ENCODE peak calls at places on chromosomes 5 and 9, in six cellular contexts. F, Q, Z, W, I and U are unnamed samples.

GRCh38 chr5:98638701-98639100 is 134.8 kb upstream of the RGMB start:
- DNase-seq in F (no peak), Q (no peak), Z (no peak), W (no peak), I (peak), U (no peak)

GRCh38 chr9:132372177-132373095 is 17.6 kb upstream of the SETX start:
- DNase-seq in F (peak), Q (no peak), Z (peak), W (no peak), I (peak), U (no peak)

GRCh38 chr5:132260051-132260450 is 2.6 kb downstream of the PDLIM4 start:
- DNase-seq in F (no peak), Q (no peak), Z (no peak), W (no peak), I (peak), U (no peak)

GRCh38 chr9:27086818-27087680 is 22.0 kb upstream of the TEK start:
- DNase-seq in F (no peak), Q (no peak), Z (no peak), W (no peak), I (peak), U (peak)

GRCh38 chr5:161544350-161544765 is 2.2 kb downstream of the GABRB2 start:
- DNase-seq in F (no peak), Q (no peak), Z (peak), W (peak), I (peak), U (peak)

GRCh38 chr9:15509931-15510788 is 610 bp downstream of the PSIP1 start:
- DNase-seq in F (no peak), Q (no peak), Z (peak), W (peak), I (peak), U (no peak)

GRCh38 chr5:40166757-40167156 is 513.0 kb upstream of the PTGER4 start:
- DNase-seq in F (no peak), Q (no peak), Z (no peak), W (no peak), I (peak), U (peak)

GRCh38 chr9:131448818-131449217 is 53.9 kb upstream of the POMT1 start:
- DNase-seq in F (no peak), Q (no peak), Z (no peak), W (no peak), I (no peak), U (no peak)

GRCh38 chr5:149271195-149271716 is 403 bp upstream of the AFAP1L1 start:
- DNase-seq in F (no peak), Q (no peak), Z (peak), W (no peak), I (no peak), U (no peak)
- H3K4me3 ChIP-seq in F (peak), Q (no peak), Z (peak), W (peak), I (peak), U (peak)

DNA sequence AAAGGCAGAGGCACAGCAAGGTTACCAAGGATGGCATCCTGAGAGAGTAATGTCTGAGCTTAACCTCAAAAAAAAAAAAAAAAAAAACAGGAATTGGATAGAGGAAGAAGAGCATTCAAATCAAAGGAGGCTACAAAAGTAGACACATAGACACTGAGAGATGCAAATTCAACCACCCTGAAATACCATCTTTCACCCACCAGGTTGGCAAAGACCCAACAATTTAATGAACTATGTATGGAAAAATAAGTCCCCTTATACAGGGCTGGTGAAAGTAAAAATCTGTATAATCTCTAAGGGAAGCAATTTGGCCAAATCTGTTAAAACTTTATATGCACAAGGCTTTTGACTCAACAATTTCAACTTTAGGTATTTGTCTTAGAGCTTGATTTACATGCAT is 4.9 kb downstream of the NADK2 start:
- DNase-seq in F (no peak), Q (no peak), Z (no peak), W (no peak), I (no peak), U (no peak)
- TF ChIP-seq CTCF in F (no peak), Q (no peak), Z (no peak), W (no peak), I (no peak), U (no peak)

GRCh38 chr5:125017796-125018195 is 271.4 kb upstream of the ZNF608 start:
- DNase-seq in F (no peak), Q (no peak), Z (peak), W (no peak), I (no peak), U (no peak)

GRCh38 chr5:125011014-125011413 is 264.6 kb upstream of the ZNF608 start:
- DNase-seq in F (no peak), Q (peak), Z (no peak), W (no peak), I (no peak), U (no peak)

GRCh38 chr5:125011419-125011818 is 265.0 kb upstream of the ZNF608 start:
- DNase-seq in F (no peak), Q (no peak), Z (no peak), W (no peak), I (no peak), U (no peak)

GRCh38 chr5:125011982-125012381 is 265.5 kb upstream of the ZNF608 start:
- DNase-seq in F (no peak), Q (no peak), Z (no peak), W (no peak), I (no peak), U (no peak)

DNA sequence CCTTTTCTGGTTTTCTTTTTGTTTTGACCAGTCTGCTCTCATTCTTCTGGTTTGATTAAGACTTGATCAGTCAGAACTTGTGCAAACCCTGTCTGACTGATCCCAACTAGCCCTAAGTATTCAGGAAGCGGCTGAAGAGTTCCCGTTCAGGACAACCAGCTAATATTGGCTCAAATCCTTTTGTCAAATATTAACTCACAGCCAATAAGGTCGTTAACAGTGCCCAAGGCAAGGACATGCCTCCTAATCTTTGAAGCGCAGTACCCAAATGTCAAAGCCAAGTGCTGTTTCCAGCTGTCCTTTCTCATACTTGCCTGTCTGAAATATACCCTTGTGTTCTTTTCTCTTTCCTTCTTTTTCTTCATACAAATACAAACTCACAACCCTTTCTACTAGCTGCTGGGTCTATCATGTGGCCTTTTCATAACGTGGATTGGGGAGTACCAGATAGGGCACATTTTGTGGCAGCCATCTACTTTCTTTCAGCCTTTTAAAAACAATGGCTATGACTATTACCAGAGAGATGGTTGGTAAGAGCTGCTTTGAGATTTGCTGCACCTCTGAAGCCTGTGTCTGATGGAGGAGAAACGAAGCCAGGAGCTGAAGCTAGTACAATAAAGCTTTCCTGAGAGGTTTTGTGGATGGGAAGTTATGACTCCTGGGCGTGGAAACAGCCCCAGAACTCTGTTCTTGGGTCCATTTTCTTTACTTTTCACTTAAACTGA is 266.4 kb upstream of the ZNF608 start:
- DNase-seq in F (no peak), Q (no peak), Z (no peak), W (no peak), I (no peak), U (no peak)
- H3K4me3 ChIP-seq in F (no peak), Q (no peak), Z (no peak), W (no peak), I (no peak), U (no peak)

GRCh38 chr9:21070171-21070571 is 7.6 kb downstream of the IFNB1 start:
- DNase-seq in F (peak), Q (no peak), Z (peak), W (peak), I (peak), U (peak)
- TF ChIP-seq CTCF in F (no peak), Q (no peak), Z (no peak), W (no peak), I (peak), U (no peak)

GRCh38 chr5:36156619-36157018 is 4.7 kb downstream of the SKP2 start:
- DNase-seq in F (no peak), Q (no peak), Z (no peak), W (no peak), I (peak), U (peak)

GRCh38 chr5:36153299-36153677 is 1.4 kb downstream of the SKP2 start:
- DNase-seq in F (no peak), Q (no peak), Z (no peak), W (no peak), I (no peak), U (no peak)

GRCh38 chr5:36153727-36154126 is 1.8 kb downstream of the SKP2 start:
- DNase-seq in F (no peak), Q (no peak), Z (no peak), W (no peak), I (no peak), U (no peak)

GRCh38 chr5:36156124-36156601 is 4.3 kb downstream of the SKP2 start:
- DNase-seq in F (no peak), Q (no peak), Z (no peak), W (no peak), I (no peak), U (peak)

GRCh38 chr5:36155291-36155690 is 3.4 kb downstream of the SKP2 start:
- DNase-seq in F (no peak), Q (no peak), Z (no peak), W (no peak), I (no peak), U (no peak)
- H3K4me3 ChIP-seq in F (no peak), Q (no peak), Z (no peak), W (no peak), I (no peak), U (no peak)

DNA sequence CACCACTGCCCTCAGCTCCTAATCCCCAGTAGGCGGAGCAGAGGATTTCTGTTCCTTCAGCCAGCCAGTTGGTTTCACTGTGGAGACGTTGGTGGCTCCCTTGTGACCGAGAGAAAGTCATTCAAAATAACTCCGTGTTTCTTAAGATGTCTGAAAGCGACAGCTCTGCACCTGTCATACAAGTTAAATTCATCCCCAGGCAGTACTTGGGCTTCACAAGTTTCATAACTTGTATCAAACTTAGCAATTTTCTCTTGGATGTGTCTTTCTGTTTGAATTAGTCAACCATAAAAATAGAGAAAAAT is 410 bp upstream of the CDKN2B start:
- DNase-seq in F (no peak), Q (no peak), Z (no peak), W (no peak), I (no peak), U (no peak)
- TF ChIP-seq CTCF in F (no peak), Q (no peak), Z (no peak), W (no peak), I (no peak), U (peak)